ENCODE peak calls at places on chromosomes 13 and 19, in eight cellular contexts. O is GM23338, N is testis, I is Peyer's patch, C is PC-3, S is right atrium auricular region, K is colonic mucosa, Y is heart left ventricle. J is an unnamed sample.

GRCh38 chr19:2615782-2616181 is 86.7 kb downstream of the GNG7 start:
- DNase-seq in O (no peak), N (no peak), I (no peak), C (no peak), S (no peak), K (no peak), Y (no peak), J (no peak)

GRCh38 chr19:39819786-39820185 is 14.2 kb downstream of the DYRK1B start:
- DNase-seq in O (no peak), N (no peak), I (no peak), C (no peak), S (no peak), K (no peak), Y (no peak), J (no peak)

GRCh38 chr19:1813837-1814217 is 1.8 kb upstream of the ATP8B3 start:
- DNase-seq in O (no peak), N (no peak), I (no peak), C (no peak), S (no peak), K (no peak), Y (peak; percentile 25), J (no peak)

GRCh38 chr19:33175886-33176669 is 18.1 kb upstream of the LRP3 start:
- DNase-seq in O (no peak), N (no peak), I (no peak), C (no peak), S (peak; percentile 64), K (no peak), Y (peak; percentile 50), J (no peak)

GRCh38 chr19:17806945-17807344 is 12.0 kb downstream of the B3GNT3 start:
- DNase-seq in O (no peak), N (no peak), I (no peak), C (no peak), S (no peak), K (no peak), Y (no peak), J (no peak)

GRCh38 chr19:38686530-38686888 is 39.1 kb downstream of the ACTN4 start:
- DNase-seq in O (no peak), N (no peak), I (peak; percentile 62), C (no peak), S (no peak), K (no peak), Y (no peak), J (peak; percentile 43)

GRCh38 chr13:97574926-97575325 is 141.0 kb downstream of the RAP2A start:
- DNase-seq in O (peak; percentile 78), N (peak; percentile 40), I (peak; percentile 57), C (peak; percentile 59), S (no peak), K (peak; percentile 41), Y (no peak), J (no peak)

GRCh38 chr13:63198076-63198475 is 1782.4 kb upstream of the PCDH20 start:
- DNase-seq in O (no peak), N (no peak), I (no peak), C (no peak), S (no peak), K (no peak), Y (no peak), J (no peak)

GRCh38 chr19:17145546-17146497 is 69.3 kb upstream of the USE1 start:
- DNase-seq in O (no peak), N (no peak), I (no peak), C (no peak), S (no peak), K (no peak), Y (no peak), J (no peak)

GRCh38 chr13:83325454-83325853 is 556.8 kb downstream of the SLITRK1 start:
- DNase-seq in O (no peak), N (no peak), I (no peak), C (peak; percentile 69), S (no peak), K (no peak), Y (no peak), J (no peak)

GRCh38 chr19:10395003-10395402 is 8.3 kb downstream of the CDC37 start:
- DNase-seq in O (no peak), N (no peak), I (no peak), C (no peak), S (no peak), K (no peak), Y (no peak), J (no peak)

GRCh38 chr19:3184847-3185481 is 766 bp upstream of the NCLN start:
- DNase-seq in O (peak; percentile 82), N (peak; percentile 94), I (no peak), C (no peak), S (peak; percentile 71), K (peak; percentile 80), Y (peak; percentile 78), J (no peak)

GRCh38 chr19:48183356-48183755 is 12.9 kb downstream of the ZSWIM9 start:
- DNase-seq in O (no peak), N (no peak), I (no peak), C (no peak), S (no peak), K (no peak), Y (no peak), J (no peak)

GRCh38 chr13:90552702-90553101 is 794.8 kb upstream of the MIR17HG start:
- DNase-seq in O (no peak), N (no peak), I (no peak), C (peak; percentile 69), S (no peak), K (no peak), Y (no peak), J (no peak)

GRCh38 chr19:4452230-4452990 is 5.2 kb downstream of the UBXN6 start:
- DNase-seq in O (no peak), N (no peak), I (no peak), C (no peak), S (no peak), K (no peak), Y (no peak), J (no peak)
- H3K36me3 ChIP-seq in O (no peaks in the 10 kb centered on the region), N (no peaks in the 10 kb centered on the region), I (peaks cover 69% of the 10 kb centered on the region), C (no peaks in the 10 kb centered on the region), S (peaks cover 64% of the 10 kb centered on the region), K (peaks cover 30% of the 10 kb centered on the region), Y (peaks cover 70% of the 10 kb centered on the region), J (peaks cover 33% of the 10 kb centered on the region)

GRCh38 chr19:36019061-36019670 is 5.2 kb upstream of the ALKBH6 start:
- DNase-seq in O (no peak), N (no peak), I (no peak), C (no peak), S (no peak), K (no peak), Y (no peak), J (no peak)
- H3K36me3 ChIP-seq in O (no peaks in the 10 kb centered on the region), N (no peaks in the 10 kb centered on the region), I (peaks cover 32% of the 10 kb centered on the region), C (no peaks in the 10 kb centered on the region), S (no peaks in the 10 kb centered on the region), K (no peaks in the 10 kb centered on the region), Y (peaks cover 48% of the 10 kb centered on the region), J (peaks cover 5% of the 10 kb centered on the region)

GRCh38 chr13:33110713-33111413 is 94.6 kb downstream of the KL start:
- DNase-seq in O (no peak), N (peak; percentile 54), I (no peak), C (no peak), S (peak; percentile 79), K (peak; percentile 33), Y (peak; percentile 66), J (peak; percentile 71)
- H3K36me3 ChIP-seq in O (no peaks in the 10 kb centered on the region), N (no peaks in the 10 kb centered on the region), I (peaks cover 38% of the 10 kb centered on the region), C (peaks cover 35% of the 10 kb centered on the region), S (peaks cover 72% of the 10 kb centered on the region), K (no peaks in the 10 kb centered on the region), Y (peaks cover 87% of the 10 kb centered on the region), J (peaks cover 3% of the 10 kb centered on the region)

GRCh38 chr13:113460064-113460555 is 6.8 kb upstream of the ADPRHL1 start:
- DNase-seq in O (no peak), N (no peak), I (no peak), C (no peak), S (no peak), K (no peak), Y (no peak), J (no peak)

GRCh38 chr13:113457510-113457909 is 4.2 kb upstream of the ADPRHL1 start:
- DNase-seq in O (peak; percentile 41), N (no peak), I (no peak), C (no peak), S (no peak), K (no peak), Y (no peak), J (no peak)

GRCh38 chr13:113456116-113456702 is 2.9 kb upstream of the ADPRHL1 start:
- DNase-seq in O (no peak), N (no peak), I (no peak), C (no peak), S (no peak), K (no peak), Y (no peak), J (no peak)

GRCh38 chr13:113460599-113460998 is 7.3 kb upstream of the ADPRHL1 start:
- DNase-seq in O (no peak), N (no peak), I (no peak), C (no peak), S (no peak), K (no peak), Y (no peak), J (no peak)

DNA sequence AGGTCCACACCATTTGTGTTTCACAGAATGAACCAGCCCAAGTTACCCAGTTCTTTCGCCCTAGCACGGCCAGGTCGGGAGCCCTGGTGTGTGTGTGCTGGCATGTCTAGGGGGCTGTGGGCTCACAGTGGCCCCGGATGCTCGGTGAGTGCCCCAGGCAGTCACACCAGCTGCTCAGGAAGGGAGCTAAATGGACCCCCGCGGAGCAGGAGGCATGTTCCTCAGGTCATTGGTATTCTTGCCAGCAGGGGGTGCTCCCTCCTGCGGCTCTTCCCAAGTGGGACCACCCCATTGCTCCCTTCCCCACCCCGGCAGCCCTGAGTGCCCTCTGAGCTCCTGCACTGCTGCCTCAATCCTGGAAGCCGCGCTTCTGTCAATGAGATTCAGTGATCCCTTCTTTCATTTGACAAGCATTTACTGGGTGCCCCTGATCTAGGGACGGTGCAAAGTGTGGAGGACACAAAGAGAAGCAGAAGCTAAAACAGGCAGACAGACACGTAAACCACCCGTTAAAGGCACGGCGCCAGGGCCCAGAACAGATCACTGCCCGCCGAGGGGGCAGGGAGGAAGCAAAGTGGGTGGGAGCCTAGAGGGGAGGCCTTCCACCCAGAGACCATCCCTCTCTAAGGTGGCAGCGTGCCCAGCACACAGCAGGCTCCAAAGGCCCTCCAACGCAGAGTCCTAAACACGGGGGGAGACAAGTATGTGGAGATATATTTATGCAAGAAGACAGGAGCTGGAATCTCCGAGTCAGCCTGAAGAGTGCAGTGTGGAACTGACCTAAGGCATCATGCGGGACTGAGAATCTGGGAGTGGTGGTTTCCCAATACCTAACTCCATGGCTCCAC is 5.2 kb upstream of the ADPRHL1 start:
- DNase-seq in O (peak; percentile 59), N (peak; percentile 51), I (no peak), C (no peak), S (no peak), K (no peak), Y (peak; percentile 56), J (no peak)
- H3K36me3 ChIP-seq in O (peaks cover 32% of the 10 kb centered on the region), N (no peaks in the 10 kb centered on the region), I (peaks cover 57% of the 10 kb centered on the region), C (peaks cover 3% of the 10 kb centered on the region), S (peaks cover 32% of the 10 kb centered on the region), K (peaks cover 12% of the 10 kb centered on the region), Y (peaks cover 65% of the 10 kb centered on the region), J (peaks cover 25% of the 10 kb centered on the region)

J was measured in GM06990.